ENCODE peak calls at places on chromosomes 12 and 14, in seven cellular contexts. S is GM23248, K is breast epithelium, Y is HCT116, W is left ventricle myocardium inferior, A is mesendoderm, F is cardiac muscle cell. U is an unnamed sample.

GRCh38 chr12:13028825-13029570 is 15.2 kb upstream of the FAM234B start:
- DNase-seq in K (no peak), F (no peak), Y (no peak), A (peak; percentile 32), S (no peak), W (no peak), U (no peak)

GRCh38 chr12:12482150-12482761 is 80.4 kb downstream of the DUSP16 start:
- DNase-seq in W (no peak), A (no peak), Y (no peak), F (no peak), S (no peak), K (no peak), U (no peak)

GRCh38 chr12:23930599-23930998 is 18.9 kb downstream of the SOX5 start:
- DNase-seq in Y (no peak), F (no peak), A (no peak), S (no peak), W (no peak), K (no peak), U (no peak)

GRCh38 chr14:53539489-53540126 is 386.5 kb upstream of the DDHD1 start:
- DNase-seq in Y (peak; percentile 71), W (peak; percentile 67), F (peak; percentile 80), S (peak; percentile 77), K (peak; percentile 64), A (peak; percentile 87), U (peak; percentile 81)

GRCh38 chr14:76245097-76245496 is 93.4 kb downstream of the GPATCH2L start:
- DNase-seq in F (no peak), Y (no peak), S (no peak), A (no peak), K (no peak), W (no peak), U (no peak)

GRCh38 chr14:100622234-100622633 is 35.0 kb upstream of the BEGAIN start:
- DNase-seq in W (no peak), Y (no peak), F (no peak), K (no peak), S (no peak), A (no peak), U (no peak)

GRCh38 chr12:9687228-9687627 is 17.7 kb downstream of the CLEC2D start:
- DNase-seq in F (no peak), Y (peak; percentile 24), A (peak; percentile 75), W (no peak), K (no peak), S (no peak), U (no peak)

GRCh38 chr12:92992041-92992440 is 62.9 kb upstream of the EEA1 start:
- DNase-seq in K (no peak), F (no peak), S (peak; percentile 58), Y (no peak), W (no peak), A (no peak), U (no peak)

GRCh38 chr14:68632591-68632895 is 160.3 kb downstream of the ZFP36L1 start:
- DNase-seq in A (no peak), W (no peak), Y (no peak), F (no peak), S (no peak), K (no peak), U (no peak)

GRCh38 chr14:76040704-76041103 is 55.1 kb downstream of the IFT43 start:
- DNase-seq in A (no peak), S (no peak), W (no peak), K (no peak), Y (no peak), F (no peak), U (no peak)

GRCh38 chr12:101018540-101018939 is 191.5 kb downstream of the SLC5A8 start:
- DNase-seq in Y (peak; percentile 59), K (no peak), W (no peak), F (no peak), S (peak; percentile 91), A (peak; percentile 96), U (no peak)

GRCh38 chr12:52139579-52140062 is 52.2 kb downstream of the KRT80 start:
- DNase-seq in F (peak; percentile 50), Y (no peak), S (peak; percentile 61), A (peak; percentile 75), W (no peak), K (no peak), U (peak; percentile 62)

GRCh38 chr14:92421756-92422155 is 91.8 kb upstream of the RIN3 start:
- DNase-seq in A (no peak), K (no peak), F (no peak), S (no peak), Y (no peak), W (no peak), U (no peak)

GRCh38 chr12:89497467-89497866 is 27.1 kb downstream of the GALNT4 start:
- DNase-seq in F (no peak), S (no peak), A (no peak), K (no peak), W (no peak), Y (no peak), U (no peak)

GRCh38 chr12:32062841-32063240 is 43.8 kb upstream of the BICD1 start:
- DNase-seq in W (no peak), K (no peak), Y (no peak), A (no peak), F (no peak), S (no peak), U (no peak)

GRCh38 chr14:50335389-50335788 is 23.3 kb downstream of the DMAC2L start:
- DNase-seq in A (peak; percentile 87), S (peak; percentile 32), W (peak; percentile 26), Y (no peak), F (peak; percentile 39), K (no peak), U (peak; percentile 72)

GRCh38 chr14:67817750-67818438 is 1.5 kb upstream of the ZFYVE26 start:
- DNase-seq in Y (no peak), K (no peak), S (no peak), F (no peak), A (no peak), W (no peak), U (no peak)

GRCh38 chr14:39035336-39035735 is 67.7 kb downstream of the SEC23A start:
- DNase-seq in Y (no peak), K (no peak), W (no peak), F (no peak), A (no peak), S (no peak), U (no peak)

GRCh38 chr14:39034481-39035296 is 68.3 kb downstream of the SEC23A start:
- DNase-seq in Y (no peak), K (no peak), A (peak; percentile 37), S (peak; percentile 52), W (no peak), F (peak; percentile 51), U (no peak)

GRCh38 chr14:39040529-39040928 is 62.5 kb downstream of the SEC23A start:
- DNase-seq in S (no peak), K (no peak), F (no peak), Y (no peak), A (no peak), W (no peak), U (no peak)

GRCh38 chr14:39036760-39037159 is 66.3 kb downstream of the SEC23A start:
- DNase-seq in Y (no peak), K (no peak), A (no peak), W (no peak), F (no peak), S (no peak), U (no peak)

DNA sequence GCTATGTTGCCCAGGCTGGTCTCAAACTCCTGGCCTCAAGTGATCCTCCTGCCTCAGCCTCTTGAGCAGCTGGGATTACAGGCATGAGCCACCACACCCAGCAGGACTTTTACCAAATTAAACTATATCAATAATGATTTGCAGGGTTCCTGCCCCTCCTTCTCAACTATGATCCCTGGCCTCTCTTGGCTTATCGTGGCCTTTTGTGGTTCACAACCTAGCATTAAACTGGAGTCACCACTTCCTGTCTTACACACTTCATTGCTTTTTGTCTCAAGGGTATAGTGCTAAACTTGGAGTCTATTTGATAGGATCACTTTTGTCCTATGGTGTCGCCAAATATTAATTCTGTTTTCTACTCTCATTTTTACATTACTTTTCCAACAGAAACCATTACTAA is 64.5 kb downstream of the SEC23A start:
- DNase-seq in Y (no peak), W (no peak), A (no peak), K (no peak), F (no peak), S (no peak), U (no peak)
- H3K36me3 ChIP-seq in Y (peaks cover 31% of the 10 kb centered on the region), W (peaks cover 75% of the 10 kb centered on the region), A (peaks cover 2% of the 10 kb centered on the region), K (peaks cover 9% of the 10 kb centered on the region), F (peaks cover 57% of the 10 kb centered on the region), S (peaks cover 75% of the 10 kb centered on the region), U (peaks cover 7% of the 10 kb centered on the region)

DNA sequence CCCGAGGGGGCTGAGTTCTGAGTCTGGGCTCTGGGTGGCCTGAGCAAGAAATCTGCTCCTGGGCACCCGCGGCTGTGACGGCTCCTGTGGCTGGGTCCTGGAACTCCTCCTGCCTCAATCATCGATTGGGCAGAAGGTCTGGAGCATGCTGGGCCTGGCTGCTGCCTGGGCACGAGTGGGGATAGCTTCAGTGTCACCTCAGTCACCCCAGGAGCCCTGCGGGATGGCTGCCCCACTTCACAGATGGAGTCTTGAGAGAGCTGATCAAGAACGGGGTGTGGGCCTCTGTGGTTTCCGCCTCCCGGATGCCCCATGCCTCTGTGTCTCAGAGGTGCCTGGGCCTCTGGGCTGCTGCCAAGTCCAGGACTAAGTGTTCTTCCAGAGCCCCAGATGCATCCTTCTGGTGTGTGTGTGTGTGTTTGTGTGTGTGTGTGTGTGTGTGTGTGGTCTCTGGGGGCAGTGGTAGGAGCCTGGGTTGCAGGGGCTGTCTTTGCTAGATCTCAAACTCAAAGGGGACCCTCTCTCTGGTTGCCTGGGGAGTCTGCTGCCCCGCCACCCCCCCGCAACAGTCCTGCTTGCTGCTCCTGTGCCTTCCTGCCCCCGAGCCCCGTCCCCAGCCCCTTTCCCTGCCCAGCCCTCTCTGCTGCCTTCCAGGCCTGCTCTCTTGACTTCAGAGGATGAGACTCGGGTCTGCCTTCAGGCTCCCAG is 185.5 kb upstream of the C14orf180 start:
- DNase-seq in S (no peak), Y (no peak), W (peak; percentile 69), A (no peak), F (no peak), K (no peak), U (peak; percentile 36)
- H3K27ac ChIP-seq in S (no peak overlapping the region), Y (no peak overlapping the region), W (peak overlapping the region; percentile 90), A (no peak overlapping the region), F (no peak overlapping the region), K (peak overlapping the region; percentile 61), U (no peak overlapping the region)

GRCh38 chr12:867905-868304 is 81.6 kb downstream of the RAD52 start:
- DNase-seq in Y (no peak), F (no peak), W (no peak), A (peak; percentile 19), K (no peak), S (no peak), U (no peak)
- H3K36me3 ChIP-seq in Y (peaks cover 16% of the 10 kb centered on the region), F (peaks cover 87% of the 10 kb centered on the region), W (peaks cover 89% of the 10 kb centered on the region), A (no peaks in the 10 kb centered on the region), K (no peaks in the 10 kb centered on the region), S (peaks cover 77% of the 10 kb centered on the region), U (no peaks in the 10 kb centered on the region)

DNA sequence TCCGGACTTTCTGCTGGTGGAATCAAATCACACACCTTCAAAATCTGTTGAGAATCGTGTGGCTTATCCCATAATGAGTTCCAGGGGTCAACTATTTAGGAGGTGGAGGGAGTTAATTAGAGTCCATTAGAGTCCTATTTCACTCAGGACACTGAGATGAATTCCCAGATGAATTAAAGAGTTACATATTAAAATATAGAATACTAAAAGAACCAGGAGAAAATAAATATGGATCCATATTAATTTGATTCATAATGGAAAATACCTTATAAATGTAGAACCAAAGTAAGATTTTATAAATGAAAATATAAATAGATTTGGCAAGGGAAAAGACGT is 44.6 kb upstream of the C14orf132 start:
- DNase-seq in S (no peak), W (no peak), A (no peak), K (no peak), F (no peak), Y (no peak), U (no peak)
- H3K27ac ChIP-seq in S (no peak overlapping the region), W (no peak overlapping the region), A (no peak overlapping the region), K (no peak overlapping the region), F (no peak overlapping the region), Y (no peak overlapping the region), U (no peak overlapping the region)

GRCh38 chr14:58353516-58354299 is 42.0 kb upstream of the TOMM20L start:
- DNase-seq in A (no peak), S (no peak), W (no peak), K (no peak), Y (no peak), F (no peak), U (no peak)
- H3K36me3 ChIP-seq in A (no peaks in the 10 kb centered on the region), S (peaks cover 31% of the 10 kb centered on the region), W (peaks cover 78% of the 10 kb centered on the region), K (no peaks in the 10 kb centered on the region), Y (no peaks in the 10 kb centered on the region), F (peaks cover 57% of the 10 kb centered on the region), U (peaks cover 12% of the 10 kb centered on the region)